ENCODE peak calls at places on chromosomes 1 and 21, in five cellular contexts. Z is activated T-helper 1 cell treated with anti-CD3 and anti-CD28 coated beads, Interleukin-12 subunit alpha, Interleukin-12 subunit beta, Interleukin-2, Interleukin-4 antibody, amounts not matched to agents 30 ng/mL and 10 ng/mL and 1 ng/mL, durations not matched to agents 14 hours and 24 hours and 36 hours; L is NCI-H1417; D is MCF 10A; S is EL. M is an unnamed sample.

GRCh38 chr1:241482761-241483250 is 36.7 kb downstream of the FH start:
- DNase-seq in Z (no peak), L (no peak), D (peak; percentile 78), S (peak; percentile 93), M (no peak)

GRCh38 chr1:116417678-116418077 is 44.6 kb downstream of the ATP1A1 start:
- DNase-seq in Z (no peak), L (peak; percentile 18), D (no peak), S (no peak), M (no peak)

GRCh38 chr1:2977886-2978611 is 43.2 kb upstream of the ACTRT2 start:
- DNase-seq in Z (no peak), L (no peak), D (no peak), S (no peak), M (no peak)

GRCh38 chr1:193085263-193085662 is 20.0 kb downstream of the GLRX2 start:
- DNase-seq in Z (no peak), L (no peak), D (no peak), S (no peak), M (no peak)

GRCh38 chr21:16509466-16509865 is 779.7 kb downstream of the USP25 start:
- DNase-seq in Z (no peak), L (no peak), D (no peak), S (peak; percentile 41), M (no peak)

GRCh38 chr1:160017592-160017991 is 14.2 kb downstream of the PIGM start:
- DNase-seq in Z (no peak), L (no peak), D (no peak), S (no peak), M (no peak)

GRCh38 chr1:51946300-51946699 is 44.2 kb downstream of the RAB3B start:
- DNase-seq in Z (no peak), L (no peak), D (no peak), S (peak; percentile 41), M (no peak)

GRCh38 chr1:106749906-106750305 is 306.6 kb upstream of the PRMT6 start:
- DNase-seq in Z (no peak), L (no peak), D (no peak), S (no peak), M (no peak)

GRCh38 chr1:10564063-10564462 is 89.3 kb downstream of the PEX14 start:
- DNase-seq in Z (no peak), L (no peak), D (no peak), S (no peak), M (no peak)

GRCh38 chr21:35578350-35578782 is 482.0 kb downstream of the SETD4 start:
- DNase-seq in Z (no peak), L (no peak), D (peak; percentile 83), S (peak; percentile 90), M (no peak)

GRCh38 chr1:234600418-234601216 is 9.4 kb downstream of the IRF2BP2 start:
- DNase-seq in Z (no peak), L (peak; percentile 36), D (peak; percentile 48), S (no peak), M (no peak)

GRCh38 chr1:183002797-183003594 is 20.2 kb upstream of the LAMC1 start:
- DNase-seq in Z (no peak), L (no peak), D (peak; percentile 54), S (no peak), M (no peak)

GRCh38 chr21:17818158-17819113 is 720 bp downstream of the C21orf91 start:
- DNase-seq in Z (peak; percentile 42), L (peak; percentile 88), D (peak; percentile 56), S (peak; percentile 39), M (no peak)

GRCh38 chr1:55444660-55445059 is 229.5 kb upstream of the USP24 start:
- DNase-seq in Z (no peak), L (no peak), D (no peak), S (no peak), M (no peak)

GRCh38 chr1:20183876-20184275 is 2.0 kb upstream of the UBXN10 start:
- DNase-seq in Z (no peak), L (no peak), D (no peak), S (no peak), M (no peak)

GRCh38 chr1:214427871-214428277 is 123.5 kb downstream of the PTPN14 start:
- DNase-seq in Z (peak; percentile 77), L (no peak), D (peak; percentile 97), S (peak; percentile 99), M (peak; percentile 38)

GRCh38 chr1:173097001-173097400 is 46.3 kb upstream of the TNFSF18 start:
- DNase-seq in Z (no peak), L (no peak), D (no peak), S (peak; percentile 71), M (no peak)

GRCh38 chr1:18279713-18280074 is 172.1 kb downstream of the IGSF21 start:
- DNase-seq in Z (no peak), L (no peak), D (no peak), S (no peak), M (no peak)

GRCh38 chr1:155607708-155608107 is 2.3 kb upstream of the MSTO1 start:
- DNase-seq in Z (no peak), L (no peak), D (no peak), S (no peak), M (no peak)

GRCh38 chr1:19424651-19425570 is 60.4 kb downstream of the CAPZB start:
- DNase-seq in Z (no peak), L (peak; percentile 13), D (peak; percentile 60), S (no peak), M (no peak)

GRCh38 chr1:67970088-67970487 is 80.3 kb downstream of the DIRAS3 start:
- DNase-seq in Z (no peak), L (no peak), D (peak; percentile 84), S (peak; percentile 89), M (no peak)

GRCh38 chr1:90574692-90575370 is 142.3 kb downstream of the BARHL2 start:
- DNase-seq in Z (no peak), L (no peak), D (no peak), S (no peak), M (no peak)

GRCh38 chr1:2311184-2312032 is 79.9 kb downstream of the MORN1 start:
- DNase-seq in Z (no peak), L (peak; percentile 18), D (peak; percentile 52), S (peak; percentile 64), M (peak; percentile 64)

GRCh38 chr21:41360072-41360821 is 1.6 kb upstream of the MX2 start:
- DNase-seq in Z (no peak), L (peak; percentile 28), D (no peak), S (peak; percentile 59), M (no peak)

GRCh38 chr1:156896490-156897033 is 3.0 kb downstream of the PEAR1 start:
- DNase-seq in Z (no peak), L (no peak), D (peak; percentile 94), S (peak; percentile 97), M (no peak)

GRCh38 chr1:48851638-48852037 is 74.9 kb upstream of the BEND5 start:
- DNase-seq in Z (no peak), L (no peak), D (no peak), S (peak; percentile 31), M (no peak)

GRCh38 chr1:11365744-11366387 is 92.9 kb downstream of the UBIAD1 start:
- DNase-seq in Z (no peak), L (no peak), D (no peak), S (no peak), M (no peak)

GRCh38 chr1:25821630-25822091 is 1.9 kb downstream of the MTFR1L start:
- DNase-seq in Z (no peak), L (no peak), D (peak; percentile 36), S (peak; percentile 58), M (no peak)

GRCh38 chr1:248611883-248612282 is 14.4 kb upstream of the OR2T10 start:
- DNase-seq in Z (no peak), L (no peak), D (peak; percentile 52), S (no peak), M (no peak)

GRCh38 chr1:26555550-26555981 is 26.0 kb downstream of the RPS6KA1 start:
- DNase-seq in Z (no peak), L (no peak), D (no peak), S (no peak), M (no peak)

GRCh38 chr1:4652631-4653327 is 1.6 kb upstream of the AJAP1 start:
- DNase-seq in Z (peak; percentile 30), L (no peak), D (peak; percentile 44), S (peak; percentile 3), M (peak; percentile 94)

GRCh38 chr1:3625151-3625907 is 514 bp downstream of the TPRG1L start:
- DNase-seq in Z (no peak), L (peak; percentile 41), D (no peak), S (peak; percentile 38), M (no peak)

GRCh38 chr1:234408757-234409156 is 35.5 kb downstream of the COA6 start:
- DNase-seq in Z (peak; percentile 49), L (no peak), D (no peak), S (no peak), M (no peak)

GRCh38 chr1:101004061-101004460 is 21.5 kb downstream of the DPH5 start:
- DNase-seq in Z (no peak), L (no peak), D (peak; percentile 90), S (no peak), M (no peak)

GRCh38 chr1:16181887-16182719 is 26.2 kb upstream of the EPHA2 start:
- DNase-seq in Z (no peak), L (no peak), D (peak; percentile 91), S (peak; percentile 96), M (no peak)

GRCh38 chr1:5522605-5523145 is 469.6 kb downstream of the NPHP4 start:
- DNase-seq in Z (no peak), L (no peak), D (no peak), S (no peak), M (no peak)

M was measured in GM19239.